ENCODE peak calls at places on chromosomes 11 and 22, in ten cellular contexts. E, W, J, K, X, V, H, B, D and U are unnamed samples.

GRCh38 chr22:50622723-50623327 is 5.1 kb downstream of the ARSA start:
- DNase-seq in E (no peak), W (no peak), J (peak), K (no peak), X (peak), V (no peak), H (no peak), B (no peak), D (no peak), U (no peak)

GRCh38 chr11:33178443-33179154 is 17.3 kb upstream of the CSTF3 start:
- DNase-seq in E (no peak), W (no peak), J (no peak), K (no peak), X (no peak), V (no peak), H (no peak), B (no peak), D (no peak), U (peak)

GRCh38 chr11:126111458-126112116 is 48.9 kb upstream of the CDON start:
- DNase-seq in E (no peak), W (no peak), J (no peak), K (no peak), X (no peak), V (no peak), H (no peak), B (no peak), D (no peak), U (no peak)

GRCh38 chr11:74417860-74418508 is 19.8 kb upstream of the PGM2L1 start:
- DNase-seq in E (no peak), W (no peak), J (peak), K (no peak), X (no peak), V (no peak), H (peak), B (no peak), D (no peak), U (no peak)

GRCh38 chr11:1768141-1768469 is 4.4 kb upstream of the CTSD start:
- DNase-seq in E (no peak), W (no peak), J (no peak), K (no peak), X (no peak), V (no peak), H (no peak), B (no peak), D (no peak), U (no peak)

GRCh38 chr22:35783943-35784614 is 66.4 kb downstream of the APOL5 start:
- DNase-seq in E (no peak), W (no peak), J (peak), K (no peak), X (no peak), V (no peak), H (no peak), B (no peak), D (no peak), U (no peak)

GRCh38 chr11:86134580-86135318 is 65.9 kb upstream of the PICALM start:
- DNase-seq in E (no peak), W (no peak), J (no peak), K (no peak), X (no peak), V (no peak), H (no peak), B (no peak), D (no peak), U (peak)

GRCh38 chr22:30038219-30038618 is 42.0 kb upstream of the HORMAD2 start:
- DNase-seq in E (no peak), W (no peak), J (peak), K (no peak), X (no peak), V (no peak), H (no peak), B (no peak), D (no peak), U (no peak)

GRCh38 chr11:131025020-131025419 is 108.7 kb upstream of the SNX19 start:
- DNase-seq in E (no peak), W (peak), J (peak), K (no peak), X (no peak), V (no peak), H (no peak), B (peak), D (no peak), U (no peak)

GRCh38 chr11:503179-503981 is 3.7 kb downstream of the RNH1 start:
- DNase-seq in E (peak), W (no peak), J (peak), K (no peak), X (no peak), V (no peak), H (peak), B (no peak), D (no peak), U (peak)

GRCh38 chr22:22703715-22704114 is 59.3 kb downstream of the GGTLC2 start:
- DNase-seq in E (no peak), W (no peak), J (peak), K (no peak), X (no peak), V (no peak), H (no peak), B (no peak), D (no peak), U (no peak)

GRCh38 chr11:6889835-6890234 is 2.5 kb downstream of the OR2D2 start:
- DNase-seq in E (no peak), W (no peak), J (no peak), K (no peak), X (no peak), V (no peak), H (no peak), B (no peak), D (no peak), U (no peak)

GRCh38 chr11:22130462-22131053 is 62.3 kb upstream of the ANO5 start:
- DNase-seq in E (no peak), W (peak), J (no peak), K (no peak), X (no peak), V (peak), H (no peak), B (peak), D (no peak), U (peak)

GRCh38 chr11:332651-333480 is 12.2 kb upstream of the IFITM3 start:
- DNase-seq in E (no peak), W (no peak), J (no peak), K (no peak), X (no peak), V (no peak), H (no peak), B (no peak), D (no peak), U (no peak)

GRCh38 chr22:50698546-50698945 is 25.9 kb downstream of the SHANK3 start:
- DNase-seq in E (peak), W (no peak), J (no peak), K (no peak), X (no peak), V (no peak), H (no peak), B (no peak), D (no peak), U (peak)

GRCh38 chr11:6681949-6682348 is 1.2 kb downstream of the MRPL17 start:
- DNase-seq in E (no peak), W (peak), J (peak), K (no peak), X (no peak), V (no peak), H (no peak), B (no peak), D (no peak), U (no peak)

GRCh38 chr11:125887373-125888324 is at the start of gene HYLS1:
- DNase-seq in E (peak), W (peak), J (peak), K (peak), X (peak), V (peak), H (peak), B (peak), D (peak), U (peak)

GRCh38 chr22:37224757-37225420 is 12.6 kb upstream of the SSTR3 start:
- DNase-seq in E (no peak), W (no peak), J (no peak), K (no peak), X (no peak), V (no peak), H (no peak), B (no peak), D (no peak), U (no peak)

GRCh38 chr22:21951931-21952465 is 650 bp downstream of the PPM1F start:
- DNase-seq in E (peak), W (peak), J (peak), K (no peak), X (no peak), V (peak), H (peak), B (peak), D (no peak), U (peak)

GRCh38 chr22:39556970-39557811 is 13.4 kb upstream of the CACNA1I start:
- DNase-seq in E (no peak), W (peak), J (peak), K (peak), X (no peak), V (peak), H (peak), B (no peak), D (peak), U (no peak)

GRCh38 chr22:47042861-47043496 is 280.5 kb downstream of the TBC1D22A start:
- DNase-seq in E (peak), W (no peak), J (no peak), K (no peak), X (no peak), V (no peak), H (no peak), B (no peak), D (no peak), U (no peak)

GRCh38 chr11:46216765-46217089 is 60.7 kb upstream of the CREB3L1 start:
- DNase-seq in E (no peak), W (no peak), J (no peak), K (no peak), X (no peak), V (no peak), H (no peak), B (no peak), D (no peak), U (no peak)

GRCh38 chr11:85661972-85662664 is 2.8 kb downstream of the CREBZF start:
- DNase-seq in E (no peak), W (no peak), J (peak), K (no peak), X (no peak), V (no peak), H (no peak), B (no peak), D (no peak), U (no peak)

GRCh38 chr11:34387653-34388052 is 29.8 kb upstream of the ABTB2 start:
- DNase-seq in E (no peak), W (no peak), J (no peak), K (no peak), X (no peak), V (no peak), H (no peak), B (no peak), D (no peak), U (no peak)

GRCh38 chr22:49528420-49528720 is 299.3 kb downstream of the BRD1 start:
- DNase-seq in E (no peak), W (no peak), J (no peak), K (no peak), X (no peak), V (no peak), H (no peak), B (no peak), D (no peak), U (no peak)

GRCh38 chr11:112760378-112761060 is 200.7 kb upstream of the NCAM1 start:
- DNase-seq in E (no peak), W (no peak), J (no peak), K (no peak), X (no peak), V (no peak), H (no peak), B (no peak), D (no peak), U (no peak)

GRCh38 chr11:113675003-113675471 is 31.1 kb downstream of the TMPRSS5 start:
- DNase-seq in E (no peak), W (no peak), J (peak), K (no peak), X (peak), V (no peak), H (peak), B (no peak), D (no peak), U (peak)

GRCh38 chr11:33828604-33829429 is 54.5 kb upstream of the FBXO3 start:
- DNase-seq in E (no peak), W (peak), J (peak), K (no peak), X (no peak), V (no peak), H (no peak), B (no peak), D (no peak), U (no peak)

GRCh38 chr11:73326929-73327811 is 19.1 kb downstream of the ARHGEF17 start:
- DNase-seq in E (no peak), W (no peak), J (no peak), K (no peak), X (no peak), V (no peak), H (no peak), B (no peak), D (no peak), U (peak)

GRCh38 chr11:123193742-123194141 is 1.3 kb downstream of the CLMP start:
- DNase-seq in E (no peak), W (no peak), J (peak), K (no peak), X (no peak), V (no peak), H (no peak), B (no peak), D (no peak), U (no peak)

GRCh38 chr11:9462806-9463537 is 2.2 kb downstream of the ZNF143 start:
- DNase-seq in E (no peak), W (no peak), J (no peak), K (no peak), X (no peak), V (no peak), H (no peak), B (no peak), D (no peak), U (no peak)

GRCh38 chr11:100752371-100753073 is 65.4 kb downstream of the ARHGAP42 start:
- DNase-seq in E (no peak), W (no peak), J (no peak), K (no peak), X (no peak), V (peak), H (no peak), B (no peak), D (no peak), U (no peak)

GRCh38 chr22:39317756-39318506 is 1.5 kb downstream of the RPL3 start:
- DNase-seq in E (no peak), W (no peak), J (no peak), K (no peak), X (no peak), V (no peak), H (no peak), B (no peak), D (no peak), U (no peak)

GRCh38 chr22:30609260-30610185 is 2.5 kb downstream of the TCN2 start:
- DNase-seq in E (no peak), W (no peak), J (peak), K (no peak), X (no peak), V (no peak), H (peak), B (peak), D (no peak), U (peak)

GRCh38 chr22:24102366-24103200 is 78.7 kb upstream of the SUSD2 start:
- DNase-seq in E (peak), W (no peak), J (no peak), K (no peak), X (no peak), V (no peak), H (no peak), B (no peak), D (no peak), U (no peak)

GRCh38 chr11:101686514-101686913 is 102.7 kb upstream of the TRPC6 start:
- DNase-seq in E (no peak), W (no peak), J (peak), K (no peak), X (no peak), V (no peak), H (no peak), B (no peak), D (no peak), U (no peak)

GRCh38 chr11:64560941-64561340 is 30.1 kb upstream of the SLC22A12 start:
- DNase-seq in E (peak), W (no peak), J (no peak), K (no peak), X (no peak), V (no peak), H (no peak), B (no peak), D (no peak), U (no peak)

GRCh38 chr11:99208813-99209212 is 188.1 kb downstream of the CNTN5 start:
- DNase-seq in E (no peak), W (no peak), J (no peak), K (no peak), X (no peak), V (no peak), H (no peak), B (no peak), D (no peak), U (no peak)

GRCh38 chr22:39240841-39241631 is 3.7 kb downstream of the PDGFB start:
- DNase-seq in E (peak), W (peak), J (no peak), K (no peak), X (no peak), V (no peak), H (peak), B (no peak), D (no peak), U (no peak)